ENCODE peak calls at places on chromosomes 7 and 10, in six cellular contexts. One of them, this sample, is unnamed.

GRCh38 chr7:55534916-55535636 is 37.2 kb downstream of the VOPP1 start:
- DNase-seq in Calu3: no peak
- DNase-seq in choroid plexus epithelial cell: no peak
- DNase-seq in astrocyte of the spinal cord: no peak
- DNase-seq in hepatocyte: no peak
- DNase-seq in progenitor cell of endocrine pancreas: no peak
- DNase-seq in this sample: no peak

GRCh38 chr7:46812047-46812672 is 769.8 kb downstream of the TNS3 start:
- DNase-seq in Calu3: no peak
- DNase-seq in choroid plexus epithelial cell: no peak
- DNase-seq in astrocyte of the spinal cord: no peak
- DNase-seq in hepatocyte: no peak
- DNase-seq in progenitor cell of endocrine pancreas: no peak
- DNase-seq in this sample: no peak

GRCh38 chr10:70478191-70479160 is at the start of gene PALD1:
- DNase-seq in Calu3: peak; percentile 51
- DNase-seq in choroid plexus epithelial cell: peak; percentile 12
- DNase-seq in astrocyte of the spinal cord: peak; percentile 44
- DNase-seq in hepatocyte: peak; percentile 72
- DNase-seq in progenitor cell of endocrine pancreas: peak; percentile 31
- DNase-seq in this sample: no peak

GRCh38 chr10:79148452-79149344 is 79.9 kb downstream of the ZMIZ1 start:
- DNase-seq in Calu3: peak; percentile 44
- DNase-seq in choroid plexus epithelial cell: no peak
- DNase-seq in astrocyte of the spinal cord: peak; percentile 50
- DNase-seq in hepatocyte: peak; percentile 46
- DNase-seq in progenitor cell of endocrine pancreas: no peak
- DNase-seq in this sample: peak; percentile 73

GRCh38 chr10:100020161-100020882 is 10.6 kb upstream of the DNMBP start:
- DNase-seq in Calu3: no peak
- DNase-seq in choroid plexus epithelial cell: no peak
- DNase-seq in astrocyte of the spinal cord: no peak
- DNase-seq in hepatocyte: no peak
- DNase-seq in progenitor cell of endocrine pancreas: no peak
- DNase-seq in this sample: no peak

GRCh38 chr7:29866490-29866930 is 60.2 kb downstream of the WIPF3 start:
- DNase-seq in Calu3: no peak
- DNase-seq in choroid plexus epithelial cell: peak; percentile 81
- DNase-seq in astrocyte of the spinal cord: peak; percentile 55
- DNase-seq in hepatocyte: peak; percentile 46
- DNase-seq in progenitor cell of endocrine pancreas: no peak
- DNase-seq in this sample: no peak

GRCh38 chr10:58280485-58280884 is 11.5 kb downstream of the CISD1 start:
- DNase-seq in Calu3: no peak
- DNase-seq in choroid plexus epithelial cell: no peak
- DNase-seq in astrocyte of the spinal cord: no peak
- DNase-seq in hepatocyte: no peak
- DNase-seq in progenitor cell of endocrine pancreas: no peak
- DNase-seq in this sample: peak; percentile 61

GRCh38 chr7:100887186-100887954 is 2.1 kb downstream of the UFSP1 start:
- DNase-seq in Calu3: no peak
- DNase-seq in choroid plexus epithelial cell: peak; percentile 38
- DNase-seq in astrocyte of the spinal cord: no peak
- DNase-seq in hepatocyte: no peak
- DNase-seq in progenitor cell of endocrine pancreas: no peak
- DNase-seq in this sample: no peak

GRCh38 chr10:1413823-1414222 is 323.5 kb downstream of the ADARB2 start:
- DNase-seq in Calu3: no peak
- DNase-seq in choroid plexus epithelial cell: no peak
- DNase-seq in astrocyte of the spinal cord: no peak
- DNase-seq in hepatocyte: no peak
- DNase-seq in progenitor cell of endocrine pancreas: no peak
- DNase-seq in this sample: no peak

GRCh38 chr10:47024046-47024322 is 112.8 kb downstream of the PTPN20 start:
- DNase-seq in Calu3: no peak
- DNase-seq in choroid plexus epithelial cell: no peak
- DNase-seq in astrocyte of the spinal cord: no peak
- DNase-seq in hepatocyte: no peak
- DNase-seq in progenitor cell of endocrine pancreas: no peak
- DNase-seq in this sample: no peak

GRCh38 chr7:128020161-128020560 is 11.1 kb downstream of the LRRC4 start:
- DNase-seq in Calu3: no peak
- DNase-seq in choroid plexus epithelial cell: no peak
- DNase-seq in astrocyte of the spinal cord: no peak
- DNase-seq in hepatocyte: no peak
- DNase-seq in progenitor cell of endocrine pancreas: no peak
- DNase-seq in this sample: no peak
- TF ChIP-seq CTCF in Calu3: peak; percentile 28
- TF ChIP-seq CTCF in choroid plexus epithelial cell: peak; percentile 40
- TF ChIP-seq CTCF in astrocyte of the spinal cord: peak; percentile 23
- TF ChIP-seq CTCF in hepatocyte: peak; percentile 18
- TF ChIP-seq CTCF in progenitor cell of endocrine pancreas: peak; percentile 32
- TF ChIP-seq CTCF in this sample: peak; percentile 79

GRCh38 chr7:105473163-105473562 is 48.9 kb downstream of the PUS7 start:
- DNase-seq in Calu3: no peak
- DNase-seq in choroid plexus epithelial cell: peak; percentile 95
- DNase-seq in astrocyte of the spinal cord: peak; percentile 71
- DNase-seq in hepatocyte: peak; percentile 21
- DNase-seq in progenitor cell of endocrine pancreas: no peak
- DNase-seq in this sample: peak; percentile 74
- TF ChIP-seq CTCF in Calu3: no peak
- TF ChIP-seq CTCF in choroid plexus epithelial cell: no peak
- TF ChIP-seq CTCF in astrocyte of the spinal cord: no peak
- TF ChIP-seq CTCF in hepatocyte: no peak
- TF ChIP-seq CTCF in progenitor cell of endocrine pancreas: no peak
- TF ChIP-seq CTCF in this sample: no peak

GRCh38 chr10:72094574-72094973 is 6.2 kb upstream of the SPOCK2 start:
- DNase-seq in Calu3: no peak
- DNase-seq in choroid plexus epithelial cell: peak; percentile 43
- DNase-seq in astrocyte of the spinal cord: no peak
- DNase-seq in hepatocyte: no peak
- DNase-seq in progenitor cell of endocrine pancreas: no peak
- DNase-seq in this sample: no peak

GRCh38 chr10:72097448-72098300 is 9.3 kb upstream of the SPOCK2 start:
- DNase-seq in Calu3: peak; percentile 81
- DNase-seq in choroid plexus epithelial cell: peak; percentile 91
- DNase-seq in astrocyte of the spinal cord: peak; percentile 90
- DNase-seq in hepatocyte: peak; percentile 75
- DNase-seq in progenitor cell of endocrine pancreas: no peak
- DNase-seq in this sample: peak; percentile 95

GRCh38 chr10:72098301-72099053 is 10.1 kb upstream of the SPOCK2 start:
- DNase-seq in Calu3: peak; percentile 76
- DNase-seq in choroid plexus epithelial cell: no peak
- DNase-seq in astrocyte of the spinal cord: no peak
- DNase-seq in hepatocyte: peak; percentile 81
- DNase-seq in progenitor cell of endocrine pancreas: no peak
- DNase-seq in this sample: no peak

GRCh38 chr10:72095195-72095594 is 6.8 kb upstream of the SPOCK2 start:
- DNase-seq in Calu3: no peak
- DNase-seq in choroid plexus epithelial cell: no peak
- DNase-seq in astrocyte of the spinal cord: no peak
- DNase-seq in hepatocyte: no peak
- DNase-seq in progenitor cell of endocrine pancreas: no peak
- DNase-seq in this sample: no peak

DNA sequence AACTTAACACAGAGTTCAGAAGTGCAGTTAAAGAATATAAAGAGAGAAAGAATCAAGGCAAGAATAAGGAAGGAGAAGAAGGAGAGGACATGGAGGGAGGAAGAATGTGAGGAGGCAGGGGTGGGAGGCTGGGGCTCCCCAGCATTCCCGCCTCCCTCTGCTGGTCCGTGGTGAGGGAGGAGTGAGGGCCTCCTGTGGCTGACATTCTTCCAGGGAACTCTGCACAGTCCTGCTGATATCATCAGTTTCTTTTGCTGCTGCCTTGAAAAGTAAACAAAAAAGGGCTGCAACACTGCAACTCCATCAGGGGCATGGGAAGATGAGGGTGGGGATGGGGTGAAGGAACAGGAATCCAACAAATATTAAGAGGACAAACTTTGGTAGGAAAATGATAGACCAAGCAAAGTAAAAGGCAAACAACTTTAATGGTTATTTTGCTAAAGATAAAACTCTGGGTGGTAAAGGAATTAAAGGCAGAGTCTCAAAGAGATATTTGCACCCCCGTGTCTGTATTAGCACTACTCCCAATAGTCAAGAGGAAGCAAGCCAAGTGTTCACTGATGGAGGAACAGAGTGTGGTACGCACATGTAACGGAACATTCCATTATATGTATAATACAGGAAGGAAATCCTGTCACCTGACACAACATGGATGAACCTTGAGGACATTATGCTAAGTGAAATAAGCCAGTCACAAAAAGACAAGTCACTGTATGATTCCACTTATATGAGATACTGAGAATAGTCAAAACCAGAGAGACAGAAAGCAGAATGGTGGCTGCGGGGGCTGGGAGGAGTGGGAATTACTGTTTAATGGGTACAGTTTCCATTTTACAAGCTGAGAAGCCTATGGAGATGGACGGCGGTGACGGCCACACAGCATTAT is 8.0 kb upstream of the SPOCK2 start:
- DNase-seq in Calu3: peak; percentile 35
- DNase-seq in choroid plexus epithelial cell: peak; percentile 80
- DNase-seq in astrocyte of the spinal cord: peak; percentile 70
- DNase-seq in hepatocyte: peak; percentile 67
- DNase-seq in progenitor cell of endocrine pancreas: no peak
- DNase-seq in this sample: no peak
- TF ChIP-seq CTCF in Calu3: no peak
- TF ChIP-seq CTCF in choroid plexus epithelial cell: peak; percentile 41
- TF ChIP-seq CTCF in astrocyte of the spinal cord: peak; percentile 15
- TF ChIP-seq CTCF in hepatocyte: no peak
- TF ChIP-seq CTCF in progenitor cell of endocrine pancreas: no peak
- TF ChIP-seq CTCF in this sample: no peak

DNA sequence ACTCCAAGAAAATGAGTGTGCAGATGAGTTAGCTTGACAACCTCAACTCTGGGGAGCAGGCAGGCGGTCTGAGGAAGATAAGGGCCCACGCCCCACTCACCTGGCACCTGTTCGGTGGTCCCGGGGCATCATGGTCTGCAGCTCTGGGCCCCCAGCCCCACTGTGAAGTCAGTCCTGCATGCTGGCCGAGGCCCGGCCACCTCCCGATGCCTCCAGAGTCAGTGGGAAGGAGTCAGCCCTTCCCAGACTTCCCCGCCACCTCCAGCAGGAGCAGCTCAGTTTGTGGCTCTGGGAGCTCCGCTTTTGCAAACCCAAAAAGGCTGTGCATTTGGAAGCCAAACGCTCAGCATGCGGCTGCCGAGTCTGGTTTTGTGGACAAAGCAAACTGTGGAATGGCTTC is 167.4 kb downstream of the CCDC3 start:
- DNase-seq in Calu3: no peak
- DNase-seq in choroid plexus epithelial cell: no peak
- DNase-seq in astrocyte of the spinal cord: no peak
- DNase-seq in hepatocyte: no peak
- DNase-seq in progenitor cell of endocrine pancreas: no peak
- DNase-seq in this sample: no peak
- TF ChIP-seq CTCF in Calu3: no peak
- TF ChIP-seq CTCF in choroid plexus epithelial cell: no peak
- TF ChIP-seq CTCF in astrocyte of the spinal cord: no peak
- TF ChIP-seq CTCF in hepatocyte: no peak
- TF ChIP-seq CTCF in progenitor cell of endocrine pancreas: no peak
- TF ChIP-seq CTCF in this sample: no peak

This sample was measured in HFFc6.